ENCODE peak calls at places on chromosome 1, in seven cellular contexts. J, G, O, X, I, P and L are unnamed samples.
A peak's percentile ranks its signal among the peaks of the same experiment; 100 is the strongest.

GRCh38 chr1:107530543-107530942 is 389.7 kb downstream of the NTNG1 start:
- DNase-seq in J (no peak), G (no peak), O (no peak), X (no peak), I (peak; percentile 16), P (no peak), L (no peak)

GRCh38 chr1:12052008-12052573 is 11.0 kb upstream of the TNFRSF8 start:
- DNase-seq in J (peak; percentile 86), G (peak; percentile 82), O (no peak), X (no peak), I (peak; percentile 86), P (no peak), L (peak; percentile 65)

GRCh38 chr1:205325334-205325884 is 3.9 kb upstream of the NUAK2 start:
- DNase-seq in J (peak; percentile 78), G (peak; percentile 75), O (peak; percentile 61), X (no peak), I (peak; percentile 86), P (no peak), L (no peak)

GRCh38 chr1:2311184-2312032 is 79.9 kb downstream of the MORN1 start:
- DNase-seq in J (peak; percentile 63), G (peak; percentile 80), O (peak; percentile 72), X (no peak), I (peak; percentile 68), P (no peak), L (peak; percentile 75)

GRCh38 chr1:44810101-44810761 is 1.9 kb downstream of the BTBD19 start:
- DNase-seq in J (peak; percentile 42), G (no peak), O (peak; percentile 40), X (peak; percentile 89), I (peak; percentile 59), P (no peak), L (peak; percentile 76)

GRCh38 chr1:95197616-95198252 is 36.3 kb upstream of the RWDD3 start:
- DNase-seq in J (peak; percentile 36), G (no peak), O (no peak), X (no peak), I (peak; percentile 37), P (no peak), L (no peak)

GRCh38 chr1:1616045-1616821 is 933 bp downstream of the MIB2 start:
- DNase-seq in J (no peak), G (peak; percentile 84), O (peak; percentile 48), X (peak; percentile 83), I (peak; percentile 80), P (no peak), L (peak; percentile 80)

GRCh38 chr1:17189632-17190525 is 15.0 kb upstream of the PADI1 start:
- DNase-seq in J (peak; percentile 94), G (no peak), O (no peak), X (no peak), I (peak; percentile 87), P (no peak), L (no peak)

GRCh38 chr1:153509729-153510354 is 25.9 kb downstream of the S100A6 start:
- DNase-seq in J (peak; percentile 34), G (peak; percentile 58), O (peak; percentile 68), X (peak; percentile 77), I (peak; percentile 39), P (no peak), L (no peak)